ENCODE peak calls at places on chromosome 7, in four cellular contexts. One of them, this sample, is unnamed.

GRCh38 chr7:28144266-28144665 is 36.3 kb downstream of the JAZF1 start:
- DNase-seq in HepG2: no peak
- DNase-seq in HCT116: no peak
- DNase-seq in SK-N-SH: peak; percentile 70
- DNase-seq in this sample: no peak

GRCh38 chr7:24936121-24936824 is 43.7 kb downstream of the OSBPL3 start:
- DNase-seq in HCT116: no peak
- DNase-seq in SK-N-SH: no peak
- DNase-seq in HepG2: no peak
- DNase-seq in this sample: no peak

GRCh38 chr7:33040803-33041516 is 21.6 kb downstream of the NT5C3A start:
- DNase-seq in HCT116: no peak
- DNase-seq in HepG2: no peak
- DNase-seq in SK-N-SH: no peak
- DNase-seq in this sample: peak; percentile 61

GRCh38 chr7:84232653-84233052 is 38.1 kb upstream of the SEMA3A start:
- DNase-seq in HepG2: no peak
- DNase-seq in HCT116: no peak
- DNase-seq in SK-N-SH: no peak
- DNase-seq in this sample: no peak

GRCh38 chr7:69598081-69598486 is at the start of gene AUTS2:
- DNase-seq in HCT116: no peak
- DNase-seq in HepG2: peak; percentile 44
- DNase-seq in SK-N-SH: peak; percentile 100
- DNase-seq in this sample: peak; percentile 97

GRCh38 chr7:108453320-108453719 is 2.9 kb downstream of the NRCAM start:
- DNase-seq in HepG2: no peak
- DNase-seq in HCT116: no peak
- DNase-seq in SK-N-SH: no peak
- DNase-seq in this sample: no peak

GRCh38 chr7:112192236-112193154 is 13.7 kb downstream of the DOCK4 start:
- DNase-seq in SK-N-SH: no peak
- DNase-seq in HCT116: no peak
- DNase-seq in HepG2: no peak
- DNase-seq in this sample: no peak

GRCh38 chr7:44226396-44226753 is 25.6 kb downstream of the YKT6 start:
- DNase-seq in HCT116: no peak
- DNase-seq in HepG2: no peak
- DNase-seq in SK-N-SH: peak; percentile 37
- DNase-seq in this sample: no peak

GRCh38 chr7:20350518-20350951 is 19.8 kb downstream of the ITGB8 start:
- DNase-seq in SK-N-SH: peak; percentile 19
- DNase-seq in HepG2: no peak
- DNase-seq in HCT116: no peak
- DNase-seq in this sample: no peak

GRCh38 chr7:2477447-2478386 is 1.5 kb upstream of the GRIFIN start:
- DNase-seq in SK-N-SH: peak; percentile 100
- DNase-seq in HepG2: peak; percentile 34
- DNase-seq in HCT116: peak; percentile 16
- DNase-seq in this sample: peak; percentile 96

GRCh38 chr7:19670806-19671205 is 38.0 kb downstream of the POLR1F start:
- DNase-seq in SK-N-SH: no peak
- DNase-seq in HCT116: no peak
- DNase-seq in HepG2: no peak
- DNase-seq in this sample: no peak

GRCh38 chr7:134347567-134347966 is 30.8 kb upstream of the SLC35B4 start:
- DNase-seq in HCT116: no peak
- DNase-seq in HepG2: no peak
- DNase-seq in SK-N-SH: no peak
- DNase-seq in this sample: no peak

GRCh38 chr7:22667562-22668239 is 59.3 kb upstream of the IL6 start:
- DNase-seq in HepG2: no peak
- DNase-seq in SK-N-SH: no peak
- DNase-seq in HCT116: peak; percentile 6
- DNase-seq in this sample: no peak
- TF ChIP-seq JUND in HepG2: no peak
- TF ChIP-seq JUND in SK-N-SH: no peak
- TF ChIP-seq JUND in HCT116: peak; percentile 32
- TF ChIP-seq JUND in this sample: no peak

DNA sequence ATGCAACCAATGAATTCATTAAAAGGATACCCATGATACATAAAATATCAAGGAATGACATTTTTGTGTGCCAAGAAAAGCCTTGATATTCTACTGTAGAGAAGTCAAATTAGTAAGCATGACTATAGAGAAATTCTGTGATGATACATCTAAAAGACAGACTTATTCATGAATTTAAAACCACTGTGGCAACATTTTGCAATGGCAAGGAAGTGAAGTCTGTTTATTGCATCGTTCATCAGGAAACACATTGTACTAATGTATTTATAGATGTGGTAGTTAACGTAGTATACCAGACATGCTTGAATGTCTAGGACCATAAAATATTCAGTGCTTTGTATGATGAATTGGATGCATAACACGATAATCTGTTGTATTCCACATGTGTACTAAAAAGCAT is 9.3 kb upstream of the CLEC5A start:
- DNase-seq in SK-N-SH: no peak
- DNase-seq in HCT116: no peak
- DNase-seq in HepG2: no peak
- DNase-seq in this sample: no peak
- TF ChIP-seq JUND in SK-N-SH: no peak
- TF ChIP-seq JUND in HCT116: no peak
- TF ChIP-seq JUND in HepG2: no peak
- TF ChIP-seq JUND in this sample: no peak

GRCh38 chr7:103447073-103447960 is 1.3 kb upstream of the SLC26A5 start:
- DNase-seq in HepG2: peak; percentile 44
- DNase-seq in SK-N-SH: peak; percentile 86
- DNase-seq in HCT116: peak; percentile 37
- DNase-seq in this sample: peak; percentile 81

GRCh38 chr7:103445228-103446020 is 583 bp downstream of the SLC26A5 start:
- DNase-seq in SK-N-SH: peak; percentile 86
- DNase-seq in HCT116: no peak
- DNase-seq in HepG2: no peak
- DNase-seq in this sample: no peak

DNA sequence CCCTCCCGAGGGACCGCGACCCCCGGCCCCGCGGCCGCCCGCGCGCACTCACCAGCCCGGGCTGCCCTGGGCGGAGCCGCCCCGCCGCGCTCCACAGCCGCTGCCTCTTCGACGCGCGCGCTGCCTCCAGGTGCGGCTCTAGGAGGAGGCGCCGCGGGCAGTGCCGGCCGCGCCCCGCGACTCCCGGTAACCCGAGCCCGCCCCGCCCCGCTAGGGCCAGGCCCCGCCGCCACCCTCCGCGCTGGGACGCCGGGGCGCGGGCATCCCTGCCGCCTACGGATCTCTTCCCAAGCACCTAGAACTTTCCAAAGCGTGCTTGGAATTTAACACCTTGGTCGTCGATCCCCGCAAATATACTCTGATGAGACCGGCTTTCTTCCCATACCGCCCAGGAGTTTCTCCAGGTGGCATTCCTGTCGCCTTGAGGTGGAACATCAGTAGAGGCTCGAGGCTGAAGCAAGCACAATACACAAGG is at the start of gene SLC26A5:
- DNase-seq in SK-N-SH: peak; percentile 82
- DNase-seq in HCT116: no peak
- DNase-seq in HepG2: no peak
- DNase-seq in this sample: peak; percentile 64
- TF ChIP-seq JUND in SK-N-SH: no peak
- TF ChIP-seq JUND in HCT116: no peak
- TF ChIP-seq JUND in HepG2: no peak
- TF ChIP-seq JUND in this sample: no peak

GRCh38 chr7:1252543-1253090 is 19.9 kb downstream of the UNCX start:
- DNase-seq in SK-N-SH: no peak
- DNase-seq in HepG2: no peak
- DNase-seq in HCT116: no peak
- DNase-seq in this sample: no peak
- TF ChIP-seq JUND in SK-N-SH: no peak
- TF ChIP-seq JUND in HepG2: no peak
- TF ChIP-seq JUND in HCT116: no peak
- TF ChIP-seq JUND in this sample: no peak

GRCh38 chr7:36809064-36809463 is 84.8 kb upstream of the AOAH start:
- DNase-seq in HCT116: no peak
- DNase-seq in SK-N-SH: no peak
- DNase-seq in HepG2: no peak
- DNase-seq in this sample: no peak

GRCh38 chr7:36810032-36810431 is 85.7 kb upstream of the AOAH start:
- DNase-seq in HepG2: no peak
- DNase-seq in SK-N-SH: peak; percentile 69
- DNase-seq in HCT116: no peak
- DNase-seq in this sample: no peak

GRCh38 chr7:36810476-36810875 is 86.2 kb upstream of the AOAH start:
- DNase-seq in HCT116: no peak
- DNase-seq in HepG2: no peak
- DNase-seq in SK-N-SH: no peak
- DNase-seq in this sample: no peak

GRCh38 chr7:36809510-36809909 is 85.2 kb upstream of the AOAH start:
- DNase-seq in HCT116: no peak
- DNase-seq in HepG2: no peak
- DNase-seq in SK-N-SH: no peak
- DNase-seq in this sample: no peak

GRCh38 chr7:36806897-36807296 is 82.6 kb upstream of the AOAH start:
- DNase-seq in SK-N-SH: no peak
- DNase-seq in HepG2: no peak
- DNase-seq in HCT116: no peak
- DNase-seq in this sample: no peak
- TF ChIP-seq JUND in SK-N-SH: no peak
- TF ChIP-seq JUND in HepG2: no peak
- TF ChIP-seq JUND in HCT116: no peak
- TF ChIP-seq JUND in this sample: no peak

GRCh38 chr7:127486654-127487053 is 94.1 kb upstream of the ZNF800 start:
- DNase-seq in HepG2: no peak
- DNase-seq in HCT116: no peak
- DNase-seq in SK-N-SH: no peak
- DNase-seq in this sample: no peak
- TF ChIP-seq JUND in HepG2: no peak
- TF ChIP-seq JUND in HCT116: no peak
- TF ChIP-seq JUND in SK-N-SH: no peak
- TF ChIP-seq JUND in this sample: no peak

GRCh38 chr7:131105294-131105802 is 222.3 kb upstream of the MKLN1 start:
- DNase-seq in HepG2: no peak
- DNase-seq in SK-N-SH: no peak
- DNase-seq in HCT116: no peak
- DNase-seq in this sample: peak; percentile 26

GRCh38 chr7:131103997-131104396 is 223.7 kb upstream of the MKLN1 start:
- DNase-seq in HCT116: no peak
- DNase-seq in HepG2: no peak
- DNase-seq in SK-N-SH: no peak
- DNase-seq in this sample: no peak

GRCh38 chr7:131105803-131106680 is 221.6 kb upstream of the MKLN1 start:
- DNase-seq in HepG2: peak; percentile 59
- DNase-seq in HCT116: no peak
- DNase-seq in SK-N-SH: peak; percentile 93
- DNase-seq in this sample: peak; percentile 63

GRCh38 chr7:131106681-131107342 is 220.9 kb upstream of the MKLN1 start:
- DNase-seq in HCT116: no peak
- DNase-seq in HepG2: no peak
- DNase-seq in SK-N-SH: peak; percentile 81
- DNase-seq in this sample: peak; percentile 23

GRCh38 chr7:131104611-131105293 is 222.9 kb upstream of the MKLN1 start:
- DNase-seq in HCT116: no peak
- DNase-seq in HepG2: no peak
- DNase-seq in SK-N-SH: no peak
- DNase-seq in this sample: no peak
- TF ChIP-seq JUND in HCT116: no peak
- TF ChIP-seq JUND in HepG2: no peak
- TF ChIP-seq JUND in SK-N-SH: no peak
- TF ChIP-seq JUND in this sample: no peak

GRCh38 chr7:17055596-17055995 is 173.8 kb upstream of the AGR3 start:
- DNase-seq in SK-N-SH: no peak
- DNase-seq in HCT116: no peak
- DNase-seq in HepG2: no peak
- DNase-seq in this sample: no peak

GRCh38 chr7:17058568-17058967 is 176.8 kb upstream of the AGR3 start:
- DNase-seq in SK-N-SH: no peak
- DNase-seq in HCT116: no peak
- DNase-seq in HepG2: no peak
- DNase-seq in this sample: no peak

GRCh38 chr7:17054836-17055235 is 173.1 kb upstream of the AGR3 start:
- DNase-seq in HepG2: peak; percentile 27
- DNase-seq in SK-N-SH: no peak
- DNase-seq in HCT116: no peak
- DNase-seq in this sample: no peak

GRCh38 chr7:17057143-17057509 is 175.3 kb upstream of the AGR3 start:
- DNase-seq in HepG2: no peak
- DNase-seq in HCT116: no peak
- DNase-seq in SK-N-SH: no peak
- DNase-seq in this sample: peak; percentile 60

GRCh38 chr7:17056491-17057142 is 174.8 kb upstream of the AGR3 start:
- DNase-seq in HepG2: no peak
- DNase-seq in HCT116: no peak
- DNase-seq in SK-N-SH: no peak
- DNase-seq in this sample: no peak
- TF ChIP-seq JUND in HepG2: no peak
- TF ChIP-seq JUND in HCT116: no peak
- TF ChIP-seq JUND in SK-N-SH: no peak
- TF ChIP-seq JUND in this sample: no peak

DNA sequence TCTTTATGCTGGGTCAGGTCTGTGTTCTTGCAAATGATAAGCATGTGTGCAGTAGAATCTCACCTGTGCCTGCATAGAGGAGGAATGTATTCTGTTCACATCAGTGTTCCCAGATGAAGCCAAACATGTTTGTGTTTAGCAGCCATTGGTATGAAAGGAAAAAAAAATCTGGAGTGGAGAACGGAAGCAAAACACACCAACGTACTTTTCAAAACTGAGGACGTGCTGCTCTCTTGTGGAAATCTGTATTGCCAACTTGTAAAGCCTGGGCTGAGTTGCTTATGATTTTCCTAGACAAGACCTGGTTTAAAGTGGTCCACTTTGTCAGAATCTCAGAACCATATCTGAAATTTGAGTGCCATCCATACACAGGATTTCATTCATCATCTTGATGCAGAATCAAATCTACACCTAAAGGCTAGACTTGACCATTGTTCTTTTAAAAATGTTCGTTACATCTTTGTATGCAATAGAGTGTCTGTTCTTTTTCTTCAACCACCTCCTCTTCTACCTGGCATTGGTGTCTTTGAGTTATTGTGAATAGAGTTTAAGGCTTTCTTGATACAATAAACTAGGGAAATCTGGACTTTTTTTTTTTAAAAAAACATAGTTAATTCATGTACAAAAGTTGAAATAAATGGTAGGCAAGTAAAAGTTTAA is 367.7 kb downstream of the PHF14 start:
- DNase-seq in HCT116: peak; percentile 8
- DNase-seq in SK-N-SH: peak; percentile 28
- DNase-seq in HepG2: no peak
- DNase-seq in this sample: peak; percentile 86
- TF ChIP-seq JUND in HCT116: no peak
- TF ChIP-seq JUND in SK-N-SH: no peak
- TF ChIP-seq JUND in HepG2: no peak
- TF ChIP-seq JUND in this sample: no peak

This sample was measured in T47D.